ENCODE peak calls at places on chromosomes 11 and 22, in seven cellular contexts. G, X, B, P, R, Q and Y are unnamed samples.

GRCh38 chr22:37287550-37287951 is 5.2 kb downstream of the CYTH4 start:
- DNase-seq in R (no peak), X (no peak), B (no peak), G (no peak), P (no peak), Q (no peak), Y (no peak)

GRCh38 chr11:128523616-128524015 is 63.7 kb downstream of the ETS1 start:
- DNase-seq in G (no peak), R (no peak), X (peak), Q (peak), P (no peak), B (no peak), Y (no peak)

GRCh38 chr22:48492371-48493320 is 1335.0 kb downstream of the BRD1 start:
- DNase-seq in G (peak), P (no peak), R (peak), B (peak), Q (peak), X (peak), Y (peak)

GRCh38 chr11:834371-835316 is 1.9 kb downstream of the CD151 start:
- DNase-seq in X (peak), Q (peak), R (no peak), B (no peak), P (peak), G (no peak), Y (no peak)

GRCh38 chr22:30121988-30122387 is 41.7 kb downstream of the HORMAD2 start:
- DNase-seq in Q (peak), X (no peak), P (no peak), R (no peak), B (no peak), G (no peak), Y (no peak)

GRCh38 chr11:30983143-30983542 is 386.4 kb downstream of the DCDC1 start:
- DNase-seq in Q (no peak), G (no peak), B (no peak), X (no peak), P (no peak), R (no peak), Y (no peak)

GRCh38 chr22:28817919-28818859 is 17.8 kb upstream of the XBP1 start:
- DNase-seq in X (no peak), G (peak), Q (no peak), P (no peak), B (no peak), R (no peak), Y (no peak)

GRCh38 chr11:130786586-130786985 is 129.7 kb downstream of the SNX19 start:
- DNase-seq in R (no peak), P (no peak), Q (no peak), G (no peak), B (no peak), X (no peak), Y (no peak)

GRCh38 chr22:45083659-45084305 is 74.0 kb upstream of the PHF21B start:
- DNase-seq in Q (peak), G (no peak), P (no peak), B (peak), X (peak), R (peak), Y (peak)

GRCh38 chr22:36817429-36817783 is 571 bp upstream of the PVALB start:
- DNase-seq in B (no peak), X (no peak), G (no peak), P (no peak), R (no peak), Q (no peak), Y (no peak)

GRCh38 chr11:122108192-122108799 is 7.7 kb downstream of the BLID start:
- DNase-seq in R (peak), P (no peak), G (peak), B (no peak), Q (peak), X (peak), Y (peak)

GRCh38 chr11:71206186-71206585 is 46.2 kb downstream of the SHANK2 start:
- DNase-seq in G (no peak), R (no peak), Q (peak), X (peak), B (no peak), P (peak), Y (peak)

GRCh38 chr11:29564501-29564900 is 452.3 kb downstream of the KCNA4 start:
- DNase-seq in B (no peak), X (no peak), G (no peak), Q (no peak), P (no peak), R (no peak), Y (no peak)

GRCh38 chr11:64207247-64208085 is 945 bp downstream of the FERMT3 start:
- DNase-seq in G (peak), B (no peak), P (no peak), R (no peak), X (peak), Q (peak), Y (no peak)

GRCh38 chr11:62340269-62340901 is 3.1 kb downstream of the ASRGL1 start:
- DNase-seq in Q (peak), G (peak), X (peak), B (peak), P (no peak), R (peak), Y (no peak)

GRCh38 chr11:62336949-62337681 is at the start of gene ASRGL1:
- DNase-seq in Q (peak), X (peak), P (peak), R (peak), G (peak), B (no peak), Y (no peak)

GRCh38 chr11:62337682-62338181 is 484 bp downstream of the ASRGL1 start:
- DNase-seq in Q (no peak), R (peak), X (no peak), G (no peak), B (no peak), P (no peak), Y (no peak)

GRCh38 chr11:62333768-62334167 is 3.5 kb upstream of the ASRGL1 start:
- DNase-seq in P (no peak), G (no peak), X (no peak), R (no peak), Q (no peak), B (no peak), Y (no peak)

DNA sequence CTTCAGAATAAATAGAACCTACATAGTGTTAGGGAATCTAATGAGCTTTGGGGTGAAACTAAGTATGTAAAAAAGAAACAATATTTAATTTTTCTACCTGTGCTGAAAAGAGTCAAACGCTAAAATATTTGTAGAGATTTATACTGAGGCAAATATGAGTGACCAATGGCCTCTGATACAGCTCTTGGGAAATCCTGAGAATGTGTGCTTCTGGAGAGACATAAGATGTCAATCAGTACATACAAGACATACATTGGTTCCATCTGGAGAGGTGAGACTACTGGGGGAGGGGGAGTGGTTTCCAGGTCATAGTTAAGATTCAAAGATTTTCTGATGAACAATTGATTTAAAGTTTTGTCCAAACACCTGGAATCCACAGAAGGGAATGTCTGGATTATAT is 970 bp downstream of the ASRGL1 start:
- DNase-seq in B (no peak), Q (no peak), G (no peak), P (no peak), R (no peak), X (no peak), Y (no peak)
- H3K4me3 ChIP-seq in B (no peak), Q (peak), G (peak), P (peak), R (peak), X (no peak), Y (peak)

GRCh38 chr11:12673924-12674570 is at the start of gene TEAD1:
- DNase-seq in P (peak), X (peak), B (peak), G (peak), R (peak), Q (peak), Y (no peak)
- TF ChIP-seq CTCF in P (no peak), X (no peak), B (no peak), G (no peak), R (no peak), Q (no peak), Y (no peak)

GRCh38 chr11:111542606-111543275 is 2.2 kb downstream of the LAYN start:
- DNase-seq in R (no peak), X (no peak), G (no peak), B (no peak), Q (no peak), P (no peak), Y (no peak)

GRCh38 chr11:111541209-111542061 is 915 bp downstream of the LAYN start:
- DNase-seq in R (no peak), P (no peak), Q (peak), X (peak), B (no peak), G (no peak), Y (no peak)

GRCh38 chr11:111539426-111540113 is 950 bp upstream of the LAYN start:
- DNase-seq in X (no peak), R (peak), B (no peak), Q (peak), P (no peak), G (no peak), Y (no peak)

GRCh38 chr11:111540114-111540920 is at the start of gene LAYN:
- DNase-seq in Q (peak), X (peak), G (no peak), P (no peak), B (no peak), R (no peak), Y (no peak)

GRCh38 chr11:111540921-111541208 is 345 bp downstream of the LAYN start:
- DNase-seq in Q (no peak), B (no peak), X (no peak), P (no peak), G (no peak), R (no peak), Y (no peak)
- H3K4me3 ChIP-seq in Q (peak), B (peak), X (peak), P (peak), G (no peak), R (no peak), Y (peak)

DNA sequence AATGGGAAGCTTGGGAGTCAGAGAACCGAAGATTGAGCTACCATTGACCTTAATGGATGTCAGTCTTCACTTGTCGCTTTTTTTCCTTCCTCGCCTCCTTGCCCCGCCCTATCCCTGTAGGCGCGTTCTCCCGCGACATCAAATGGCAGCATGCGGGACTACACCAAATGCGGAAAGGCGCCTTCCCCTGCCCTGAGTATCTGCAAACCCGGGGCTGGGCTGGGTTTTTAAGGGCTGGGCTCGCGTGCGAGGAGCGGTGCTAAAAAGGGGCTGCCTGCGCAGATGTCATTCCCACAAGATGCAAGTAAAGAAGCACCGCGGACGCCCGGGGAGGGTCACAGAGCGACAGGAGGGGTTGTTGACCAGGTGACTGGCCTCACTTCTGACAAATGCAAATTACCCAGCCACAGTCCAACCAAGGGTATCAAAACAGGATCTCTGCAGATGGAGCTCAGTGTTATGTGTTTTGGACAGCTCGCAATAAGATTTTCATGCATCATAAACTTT is 4.7 kb upstream of the FAM111B start:
- DNase-seq in P (no peak), X (peak), B (no peak), R (no peak), Q (peak), G (peak), Y (no peak)
- TF ChIP-seq CTCF in P (peak), X (peak), B (peak), R (no peak), Q (peak), G (peak), Y (peak)

GRCh38 chr11:62573006-62573591 is 592 bp downstream of the EEF1G start:
- DNase-seq in R (no peak), G (peak), B (no peak), P (no peak), X (no peak), Q (peak), Y (no peak)

GRCh38 chr11:62573592-62574362 is at the start of gene EEF1G:
- DNase-seq in R (peak), B (peak), Q (peak), G (peak), P (peak), X (peak), Y (peak)

GRCh38 chr11:62575156-62575555 is 1.5 kb upstream of the EEF1G start:
- DNase-seq in X (no peak), G (no peak), R (peak), B (no peak), Q (no peak), P (no peak), Y (no peak)

GRCh38 chr11:62574363-62575057 is 819 bp upstream of the EEF1G start:
- DNase-seq in G (peak), X (no peak), B (no peak), Q (peak), R (peak), P (no peak), Y (no peak)

GRCh38 chr11:62572431-62572830 is 1.3 kb downstream of the EEF1G start:
- DNase-seq in P (no peak), G (no peak), R (no peak), Q (no peak), B (no peak), X (no peak), Y (no peak)
- H3K4me3 ChIP-seq in P (peak), G (peak), R (peak), Q (peak), B (peak), X (peak), Y (peak)

GRCh38 chr11:49499117-49499516 is 290.7 kb upstream of the FOLH1 start:
- DNase-seq in R (no peak), G (no peak), P (no peak), Q (no peak), B (no peak), X (no peak), Y (no peak)
- TF ChIP-seq CTCF in R (no peak), G (no peak), P (no peak), Q (no peak), B (no peak), X (no peak), Y (no peak)